ENCODE peak calls at places on chromosome 12, in eight cellular contexts. R is GM18507; T is stimulated activated CD4-positive, alpha-beta T cell treated with anti-CD3 and anti-CD28 coated beads, Interleukin-2, amount 100 ng/mL, for 48 hours; P is activated CD8-positive, alpha-beta memory T cell treated with anti-CD3 and anti-CD28 coated beads for 48 hours; K is A549; V is AG04449; A is thoracic aorta; S is GM23248. N is an unnamed sample.
A peak's percentile ranks its signal among the peaks of the same experiment; 100 is the strongest.

GRCh38 chr12:48998497-48999353 is 450 bp downstream of the DDN start:
- DNase-seq in R (no peak), T (no peak), P (no peak), K (peak; percentile 60), V (no peak), A (no peak), S (peak; percentile 65), N (no peak)

GRCh38 chr12:6770094-6770493 is 2.2 kb upstream of the LAG3 start:
- DNase-seq in R (no peak), T (no peak), P (no peak), K (no peak), V (no peak), A (no peak), S (no peak), N (no peak)

GRCh38 chr12:16359512-16360491 is 12.4 kb downstream of the MGST1 start:
- DNase-seq in R (no peak), T (peak; percentile 22), P (no peak), K (peak; percentile 72), V (no peak), A (no peak), S (peak; percentile 70), N (no peak)

GRCh38 chr12:116718578-116719454 is 19.1 kb downstream of the SPRING1 start:
- DNase-seq in R (no peak), T (no peak), P (no peak), K (no peak), V (peak; percentile 14), A (no peak), S (peak; percentile 59), N (no peak)

GRCh38 chr12:31582155-31582554 is 8.8 kb downstream of the DENND5B start:
- DNase-seq in R (no peak), T (no peak), P (no peak), K (no peak), V (no peak), A (no peak), S (peak; percentile 84), N (no peak)

GRCh38 chr12:53063708-53064612 is 14.1 kb downstream of the TNS2 start:
- DNase-seq in R (no peak), T (no peak), P (no peak), K (no peak), V (no peak), A (no peak), S (peak; percentile 93), N (peak; percentile 81)

GRCh38 chr12:111408116-111408440 is 2.4 kb downstream of the SH2B3 start:
- DNase-seq in R (no peak), T (no peak), P (no peak), K (no peak), V (no peak), A (no peak), S (peak; percentile 24), N (no peak)

GRCh38 chr12:29448157-29448556 is 49.3 kb downstream of the OVCH1 start:
- DNase-seq in R (no peak), T (no peak), P (no peak), K (no peak), V (no peak), A (no peak), S (no peak), N (no peak)

GRCh38 chr12:53381739-53382630 is 2.0 kb downstream of the SP1 start:
- DNase-seq in R (no peak), T (no peak), P (no peak), K (peak; percentile 85), V (no peak), A (no peak), S (peak; percentile 85), N (no peak)

GRCh38 chr12:175250-175649 is 38.7 kb downstream of the SLC6A12 start:
- DNase-seq in R (no peak), T (no peak), P (no peak), K (no peak), V (no peak), A (no peak), S (peak; percentile 19), N (no peak)

GRCh38 chr12:108633534-108634224 is at the start of gene SELPLG:
- DNase-seq in R (peak; percentile 75), T (peak; percentile 69), P (no peak), K (no peak), V (no peak), A (no peak), S (no peak), N (no peak)

GRCh38 chr12:130989391-130989790 is 35.7 kb downstream of the ADGRD1 start:
- DNase-seq in R (no peak), T (no peak), P (no peak), K (no peak), V (no peak), A (no peak), S (no peak), N (no peak)

GRCh38 chr12:83173250-83173649 is 486.5 kb downstream of the TMTC2 start:
- DNase-seq in R (no peak), T (no peak), P (no peak), K (no peak), V (no peak), A (no peak), S (no peak), N (no peak)

GRCh38 chr12:1204581-1205121 is 213.6 kb downstream of the ERC1 start:
- DNase-seq in R (no peak), T (no peak), P (no peak), K (no peak), V (no peak), A (no peak), S (peak; percentile 50), N (no peak)

GRCh38 chr12:23626791-23627190 is 322.7 kb downstream of the SOX5 start:
- DNase-seq in R (no peak), T (no peak), P (no peak), K (no peak), V (no peak), A (no peak), S (no peak), N (no peak)

GRCh38 chr12:76790564-76791552 is 26.9 kb downstream of the ZDHHC17 start:
- DNase-seq in R (no peak), T (no peak), P (no peak), K (peak; percentile 40), V (no peak), A (no peak), S (peak; percentile 46), N (no peak)

GRCh38 chr12:39958377-39958776 is 147.5 kb downstream of the SLC2A13 start:
- DNase-seq in R (no peak), T (no peak), P (no peak), K (peak; percentile 7), V (no peak), A (no peak), S (no peak), N (no peak)

GRCh38 chr12:127507336-127507735 is 759.6 kb upstream of the TMEM132C start:
- DNase-seq in R (no peak), T (no peak), P (no peak), K (no peak), V (no peak), A (no peak), S (no peak), N (peak; percentile 22)

GRCh38 chr12:60644076-60644475 is 1048.2 kb downstream of the SLC16A7 start:
- DNase-seq in R (no peak), T (no peak), P (no peak), K (no peak), V (no peak), A (no peak), S (no peak), N (no peak)

GRCh38 chr12:24902521-24903304 is 46.2 kb downstream of the BCAT1 start:
- DNase-seq in R (no peak), T (peak; percentile 21), P (no peak), K (no peak), V (no peak), A (no peak), S (peak; percentile 67), N (peak; percentile 13)

GRCh38 chr12:46259071-46259470 is 9.8 kb downstream of the SLC38A1 start:
- DNase-seq in R (no peak), T (no peak), P (no peak), K (no peak), V (no peak), A (no peak), S (no peak), N (no peak)

GRCh38 chr12:75699728-75700496 is 188.5 kb upstream of the KRR1 start:
- DNase-seq in R (no peak), T (no peak), P (no peak), K (no peak), V (no peak), A (no peak), S (peak; percentile 51), N (no peak)

GRCh38 chr12:3257411-3257810 is 180.2 kb downstream of the TSPAN9 start:
- DNase-seq in R (no peak), T (no peak), P (no peak), K (no peak), V (no peak), A (no peak), S (no peak), N (peak; percentile 50)

N was measured in brain pericyte.